ENCODE peak calls at places on chromosomes 2 and 18, in seven cellular contexts. G, E, A, X, K, D and M are unnamed samples.

GRCh38 chr2:36516136-36516870 is 81.7 kb downstream of the FEZ2 start:
- DNase-seq in G (no peak), E (peak), A (peak), X (no peak), K (no peak), D (no peak), M (no peak)

GRCh38 chr18:56459451-56459777 is 179.0 kb downstream of the TXNL1 start:
- DNase-seq in G (no peak), E (peak), A (no peak), X (no peak), K (no peak), D (no peak), M (no peak)

GRCh38 chr2:20558391-20559150 is 92.3 kb downstream of the HS1BP3 start:
- DNase-seq in G (no peak), E (no peak), A (no peak), X (no peak), K (no peak), D (no peak), M (no peak)

GRCh38 chr18:58682429-58683069 is 11.3 kb downstream of the MALT1 start:
- DNase-seq in G (no peak), E (peak), A (no peak), X (no peak), K (no peak), D (no peak), M (peak)

GRCh38 chr2:33577660-33578059 is 21.4 kb downstream of the FAM98A start:
- DNase-seq in G (no peak), E (peak), A (no peak), X (no peak), K (no peak), D (no peak), M (no peak)

GRCh38 chr2:153235516-153235915 is 243.0 kb downstream of the RPRM start:
- DNase-seq in G (no peak), E (no peak), A (no peak), X (no peak), K (no peak), D (no peak), M (no peak)

GRCh38 chr2:43837831-43838559 is 644 bp downstream of the ABCG5 start:
- DNase-seq in G (no peak), E (no peak), A (no peak), X (no peak), K (no peak), D (no peak), M (no peak)

GRCh38 chr2:98376996-98377395 is 30.7 kb downstream of the CNGA3 start:
- DNase-seq in G (no peak), E (peak), A (no peak), X (no peak), K (no peak), D (peak), M (peak)

GRCh38 chr2:1823187-1824169 is 79.2 kb upstream of the PXDN start:
- DNase-seq in G (no peak), E (no peak), A (no peak), X (peak), K (no peak), D (no peak), M (no peak)

GRCh38 chr2:211789984-211790383 is 748.6 kb downstream of the ERBB4 start:
- DNase-seq in G (no peak), E (no peak), A (no peak), X (no peak), K (no peak), D (no peak), M (no peak)

GRCh38 chr2:1606421-1607235 is 137.7 kb downstream of the PXDN start:
- DNase-seq in G (no peak), E (no peak), A (no peak), X (no peak), K (no peak), D (peak), M (no peak)

DNA sequence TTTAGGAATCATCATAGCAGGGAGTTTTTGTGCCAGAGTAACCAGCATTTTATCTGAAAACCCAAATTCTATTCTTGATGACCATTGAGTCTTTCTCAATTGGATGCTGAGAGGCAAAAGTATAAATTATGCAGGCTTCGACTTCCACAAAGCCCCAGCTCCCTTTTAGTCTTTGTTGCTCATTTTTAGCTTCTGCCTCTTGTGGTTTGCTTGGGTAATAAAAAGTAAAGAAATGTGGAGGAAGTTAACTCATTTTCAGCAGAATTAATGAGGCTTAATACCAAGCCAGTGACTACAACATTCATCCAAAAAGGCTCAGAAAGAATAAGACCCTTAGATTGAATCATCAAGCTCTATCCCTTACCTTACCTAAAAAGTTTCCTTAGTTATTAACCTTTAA is 18.6 kb downstream of the ERMN start:
- DNase-seq in G (no peak), E (no peak), A (no peak), X (no peak), K (no peak), D (no peak), M (no peak)
- TF ChIP-seq CTCF in G (no peak), E (peak), A (peak), X (peak), K (no peak), D (no peak), M (no peak)

GRCh38 chr2:239193925-239194687 is 206.7 kb downstream of the HDAC4 start:
- DNase-seq in G (no peak), E (no peak), A (no peak), X (no peak), K (peak), D (peak), M (no peak)
- TF ChIP-seq CTCF in G (peak), E (peak), A (peak), X (peak), K (no peak), D (no peak), M (peak)

DNA sequence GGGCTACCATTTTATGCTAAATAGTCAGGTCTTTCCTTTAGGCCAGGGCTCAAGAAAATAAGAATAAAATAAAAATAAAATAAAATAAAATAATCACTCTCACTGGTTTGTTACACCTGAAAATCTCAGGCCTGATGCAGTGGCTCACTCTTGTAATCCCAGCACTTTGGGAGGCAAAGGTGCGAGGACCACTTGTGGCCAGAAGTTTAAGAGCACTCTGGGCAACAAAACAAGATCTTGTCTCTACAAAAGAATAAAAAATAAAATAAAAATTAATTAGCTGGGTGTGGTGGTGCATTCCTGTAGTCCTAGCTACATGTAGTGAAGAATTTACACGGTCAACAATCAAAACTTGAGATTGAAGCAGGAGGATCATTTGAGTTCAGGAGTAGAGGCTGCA is 159.4 kb downstream of the NRXN1 start:
- DNase-seq in G (no peak), E (no peak), A (no peak), X (no peak), K (no peak), D (no peak), M (no peak)
- TF ChIP-seq CTCF in G (no peak), E (no peak), A (no peak), X (no peak), K (no peak), D (no peak), M (peak)

DNA sequence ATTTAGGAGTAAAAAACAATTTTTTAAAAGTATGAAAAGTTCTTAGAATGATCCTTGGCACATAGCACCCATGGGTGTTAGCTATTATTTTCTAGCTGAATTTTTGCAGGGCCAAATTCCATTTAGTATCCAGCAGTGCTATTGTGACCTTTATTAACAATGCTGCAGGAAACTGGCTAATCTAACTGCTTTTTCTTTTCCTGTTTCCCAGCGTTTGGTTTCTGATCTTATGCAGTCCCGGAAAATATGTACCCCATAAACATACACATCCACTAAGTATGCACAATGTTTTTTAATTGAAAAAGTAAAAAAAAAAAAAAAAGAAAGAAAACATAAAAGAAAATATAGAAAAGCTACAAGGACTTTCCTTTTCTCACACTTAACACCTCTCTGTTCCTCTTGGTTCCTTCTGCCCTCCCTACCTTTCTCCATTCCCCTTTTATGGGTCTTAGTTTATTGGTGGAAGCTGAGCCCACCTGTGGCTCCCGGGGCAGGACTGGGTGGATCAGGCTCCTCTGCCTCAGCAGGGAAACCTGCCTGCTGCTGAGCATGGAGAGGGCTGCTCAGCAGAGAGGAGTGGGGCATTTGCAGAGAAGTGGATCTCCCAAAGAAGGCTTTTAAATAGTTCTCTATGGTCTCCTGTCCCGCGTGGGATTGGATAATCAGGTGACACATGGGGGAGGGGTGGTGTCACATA is 9.3 kb upstream of the SLC16A14 start:
- DNase-seq in G (no peak), E (no peak), A (no peak), X (no peak), K (no peak), D (no peak), M (no peak)
- TF ChIP-seq CTCF in G (no peak), E (no peak), A (no peak), X (no peak), K (no peak), D (no peak), M (no peak)

DNA sequence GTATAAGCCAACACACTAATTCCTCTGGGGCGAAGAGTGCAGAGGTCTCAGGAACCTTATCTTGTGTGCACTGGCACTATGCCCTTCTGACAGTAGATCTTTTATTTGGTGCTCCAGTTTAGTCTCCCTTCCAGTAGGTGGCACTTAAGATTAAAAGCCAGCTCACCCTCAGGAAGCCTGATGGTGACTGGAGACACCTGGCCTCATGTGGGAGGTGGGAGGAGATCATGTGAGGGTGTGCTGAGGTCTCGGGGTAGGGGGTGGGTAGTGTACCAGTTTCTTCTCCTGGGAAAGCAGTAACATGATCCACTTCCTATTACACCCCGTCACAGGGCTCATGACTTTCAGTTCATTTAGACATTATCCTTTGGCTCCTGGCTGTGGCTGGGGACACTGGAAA is 654.9 kb downstream of the ADCYAP1 start:
- DNase-seq in G (no peak), E (no peak), A (no peak), X (no peak), K (no peak), D (no peak), M (no peak)
- TF ChIP-seq CTCF in G (no peak), E (no peak), A (no peak), X (no peak), K (no peak), D (no peak), M (no peak)

DNA sequence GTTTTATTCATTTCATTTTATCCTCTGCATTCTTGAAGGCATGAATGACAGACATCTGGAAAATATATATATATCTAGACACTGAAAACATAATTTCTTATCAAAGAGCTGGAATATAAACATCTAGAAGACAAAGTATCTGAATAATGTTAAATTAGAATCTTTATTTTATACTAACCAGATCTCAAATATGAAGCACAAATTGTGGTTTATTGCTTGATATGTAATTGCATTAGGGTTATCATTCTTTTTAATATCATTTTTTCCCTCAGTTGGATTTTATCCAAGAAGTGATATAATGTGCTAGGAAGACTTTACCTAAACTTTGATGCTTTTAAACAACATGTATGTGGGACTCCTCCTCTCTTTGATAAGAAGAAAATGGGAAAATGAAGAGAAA is 331.2 kb downstream of the ARHGAP15 start:
- DNase-seq in G (no peak), E (no peak), A (no peak), X (no peak), K (no peak), D (no peak), M (no peak)
- TF ChIP-seq CTCF in G (no peak), E (no peak), A (no peak), X (no peak), K (no peak), D (no peak), M (no peak)

GRCh38 chr2:127153691-127154158 is 46.8 kb upstream of the BIN1 start:
- DNase-seq in G (peak), E (peak), A (no peak), X (no peak), K (no peak), D (no peak), M (peak)
- TF ChIP-seq CTCF in G (peak), E (no peak), A (no peak), X (no peak), K (no peak), D (no peak), M (no peak)

DNA sequence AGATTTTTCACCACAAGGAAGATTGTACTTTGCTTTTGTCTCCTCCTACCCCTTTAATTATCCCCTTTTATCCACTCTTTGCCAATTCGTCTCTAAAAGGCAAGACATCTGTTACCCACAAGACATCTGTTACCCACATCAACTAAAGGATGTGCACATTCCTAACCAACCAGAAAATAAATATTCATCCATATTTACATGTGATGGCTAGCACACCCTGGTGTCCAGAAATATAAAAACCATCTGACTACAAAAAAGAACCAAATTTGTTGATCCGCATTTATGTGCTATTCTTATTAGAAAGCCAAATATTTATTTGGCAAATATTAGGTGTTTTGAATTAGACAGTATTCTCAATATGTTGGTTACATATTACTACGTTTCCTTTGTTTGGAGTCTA is 35.7 kb downstream of the ACVR1C start:
- DNase-seq in G (peak), E (peak), A (no peak), X (no peak), K (no peak), D (no peak), M (no peak)
- TF ChIP-seq CTCF in G (peak), E (peak), A (no peak), X (peak), K (no peak), D (no peak), M (peak)

GRCh38 chr2:74260495-74260894 is 62.1 kb downstream of the MTHFD2 start:
- DNase-seq in G (no peak), E (no peak), A (no peak), X (no peak), K (no peak), D (no peak), M (no peak)

GRCh38 chr2:74259191-74259590 is 60.8 kb downstream of the MTHFD2 start:
- DNase-seq in G (no peak), E (no peak), A (no peak), X (no peak), K (no peak), D (no peak), M (no peak)

GRCh38 chr2:74264281-74264680 is 65.9 kb downstream of the MTHFD2 start:
- DNase-seq in G (no peak), E (no peak), A (no peak), X (no peak), K (no peak), D (no peak), M (no peak)

GRCh38 chr2:74262681-74263080 is 64.3 kb downstream of the MTHFD2 start:
- DNase-seq in G (no peak), E (no peak), A (no peak), X (no peak), K (no peak), D (no peak), M (no peak)

GRCh38 chr2:74261204-74261864 is 62.9 kb downstream of the MTHFD2 start:
- DNase-seq in G (no peak), E (peak), A (no peak), X (no peak), K (no peak), D (no peak), M (no peak)
- TF ChIP-seq CTCF in G (peak), E (peak), A (peak), X (no peak), K (no peak), D (no peak), M (peak)